ENCODE peak calls at places on chromosome 2, in six cellular contexts. X, K, I, D, G and T are unnamed samples.

GRCh38 chr2:219000569-219000960 is 7.3 kb upstream of the CRYBA2 start:
- DNase-seq in X (no peak), K (no peak), I (no peak), D (no peak), G (no peak), T (no peak)

GRCh38 chr2:100320547-100321180 is 1.6 kb downstream of the LONRF2 start:
- DNase-seq in X (no peak), K (no peak), I (no peak), D (no peak), G (no peak), T (no peak)

GRCh38 chr2:230762317-230762896 is 49.8 kb downstream of the CAB39 start:
- DNase-seq in X (no peak), K (peak), I (no peak), D (no peak), G (no peak), T (no peak)

GRCh38 chr2:29317077-29317517 is 201.9 kb downstream of the CLIP4 start:
- DNase-seq in X (no peak), K (no peak), I (no peak), D (no peak), G (no peak), T (no peak)

GRCh38 chr2:44839370-44839769 is 102.1 kb upstream of the SIX3 start:
- DNase-seq in X (no peak), K (no peak), I (no peak), D (no peak), G (no peak), T (no peak)

GRCh38 chr2:171956135-171956830 is 34.0 kb downstream of the HAT1 start:
- DNase-seq in X (no peak), K (no peak), I (no peak), D (no peak), G (no peak), T (no peak)

GRCh38 chr2:135909976-135910375 is 33.7 kb upstream of the MCM6 start:
- DNase-seq in X (no peak), K (no peak), I (no peak), D (no peak), G (no peak), T (no peak)

GRCh38 chr2:65061146-65061909 is 5.1 kb downstream of the CEP68 start:
- DNase-seq in X (no peak), K (no peak), I (no peak), D (peak), G (no peak), T (no peak)

GRCh38 chr2:215712850-215713230 is 277.0 kb upstream of the FN1 start:
- DNase-seq in X (no peak), K (no peak), I (no peak), D (no peak), G (no peak), T (no peak)

GRCh38 chr2:96533292-96534073 is 3.1 kb upstream of the ARID5A start:
- DNase-seq in X (no peak), K (no peak), I (no peak), D (peak), G (no peak), T (no peak)

GRCh38 chr2:171858397-171858958 is 35.6 kb downstream of the SLC25A12 start:
- DNase-seq in X (no peak), K (no peak), I (no peak), D (no peak), G (no peak), T (no peak)

GRCh38 chr2:68374184-68374583 is 9.1 kb downstream of the PLEK start:
- DNase-seq in X (no peak), K (no peak), I (no peak), D (no peak), G (no peak), T (no peak)

GRCh38 chr2:98846041-98846440 is 90.0 kb downstream of the CRACDL start:
- DNase-seq in X (no peak), K (no peak), I (no peak), D (no peak), G (no peak), T (no peak)

GRCh38 chr2:65654496-65654895 is 222.1 kb upstream of the SPRED2 start:
- DNase-seq in X (no peak), K (no peak), I (no peak), D (no peak), G (no peak), T (no peak)

GRCh38 chr2:213199871-213200270 is 48.5 kb upstream of the IKZF2 start:
- DNase-seq in X (no peak), K (no peak), I (no peak), D (no peak), G (no peak), T (no peak)

GRCh38 chr2:133581027-133581760 is 12.9 kb upstream of the NCKAP5 start:
- DNase-seq in X (no peak), K (peak), I (no peak), D (no peak), G (no peak), T (no peak)

GRCh38 chr2:218999021-218999880 is 6.0 kb upstream of the CRYBA2 start:
- DNase-seq in X (no peak), K (no peak), I (no peak), D (no peak), G (no peak), T (no peak)

GRCh38 chr2:101855776-101856175 is 136.0 kb upstream of the IL1R2 start:
- DNase-seq in X (no peak), K (no peak), I (no peak), D (no peak), G (no peak), T (no peak)

GRCh38 chr2:200454839-200455801 is 54.7 kb downstream of the KCTD18 start:
- DNase-seq in X (peak), K (no peak), I (no peak), D (no peak), G (no peak), T (no peak)

GRCh38 chr2:75719616-75720015 is 8.9 kb upstream of the GCFC2 start:
- DNase-seq in X (no peak), K (no peak), I (no peak), D (no peak), G (no peak), T (no peak)

GRCh38 chr2:227413371-227413770 is 25.6 kb upstream of the SCYGR1 start:
- DNase-seq in X (no peak), K (no peak), I (no peak), D (no peak), G (no peak), T (no peak)

GRCh38 chr2:48452108-48452507 is 77.8 kb upstream of the STON1 start:
- DNase-seq in X (no peak), K (no peak), I (no peak), D (no peak), G (no peak), T (no peak)

GRCh38 chr2:27336173-27336572 is 13.3 kb upstream of the MPV17 start:
- DNase-seq in X (no peak), K (no peak), I (no peak), D (no peak), G (no peak), T (no peak)

GRCh38 chr2:130845507-130846085 is 8.9 kb downstream of the ARHGEF4 start:
- DNase-seq in X (no peak), K (no peak), I (no peak), D (no peak), G (no peak), T (no peak)

GRCh38 chr2:231455890-231456289 is 8.4 kb downstream of the NCL start:
- DNase-seq in X (no peak), K (no peak), I (no peak), D (no peak), G (no peak), T (no peak)

GRCh38 chr2:171320731-171321130 is 113.1 kb downstream of the METTL8 start:
- DNase-seq in X (no peak), K (no peak), I (no peak), D (no peak), G (no peak), T (no peak)

GRCh38 chr2:68936462-68936861 is 16.2 kb downstream of the GKN2 start:
- DNase-seq in X (peak), K (no peak), I (no peak), D (no peak), G (no peak), T (no peak)

GRCh38 chr2:96993367-96993766 is 7.0 kb upstream of the FAM178B start:
- DNase-seq in X (no peak), K (no peak), I (no peak), D (no peak), G (no peak), T (no peak)

GRCh38 chr2:46216213-46216612 is 81.0 kb upstream of the EPAS1 start:
- DNase-seq in X (no peak), K (no peak), I (no peak), D (no peak), G (no peak), T (no peak)

GRCh38 chr2:161316686-161317085 is 8.5 kb downstream of the PSMD14 start:
- DNase-seq in X (no peak), K (no peak), I (no peak), D (no peak), G (no peak), T (no peak)

GRCh38 chr2:196165016-196165415 is 6.4 kb downstream of the STK17B start:
- DNase-seq in X (no peak), K (no peak), I (no peak), D (no peak), G (no peak), T (no peak)

GRCh38 chr2:226892729-226893128 is 56.9 kb downstream of the RHBDD1 start:
- DNase-seq in X (no peak), K (no peak), I (no peak), D (no peak), G (no peak), T (no peak)

GRCh38 chr2:231295363-231295655 is 96.9 kb downstream of the ARMC9 start:
- DNase-seq in X (no peak), K (no peak), I (no peak), D (peak), G (no peak), T (no peak)

GRCh38 chr2:241764272-241765241 is 12.1 kb upstream of the GAL3ST2 start:
- DNase-seq in X (no peak), K (peak), I (no peak), D (peak), G (no peak), T (no peak)

GRCh38 chr2:178298785-178299212 is 104.5 kb downstream of the OSBPL6 start:
- DNase-seq in X (no peak), K (no peak), I (no peak), D (no peak), G (no peak), T (no peak)

GRCh38 chr2:97911922-97912575 is 83.7 kb downstream of the TMEM131 start:
- DNase-seq in X (no peak), K (no peak), I (no peak), D (no peak), G (no peak), T (no peak)

GRCh38 chr2:75608684-75609333 is 37.8 kb upstream of the MRPL19 start:
- DNase-seq in X (peak), K (peak), I (peak), D (peak), G (peak), T (peak)